ENCODE peak calls at places on chromosome 18, in nine cellular contexts. One of them, this sample, is unnamed.

GRCh38 chr18:50563376-50563775 is 3.5 kb downstream of the MAPK4 start:
- DNase-seq in cardiac muscle cell: no peak
- DNase-seq in left ventricle myocardium inferior: no peak
- DNase-seq in IMR-90: no peak
- DNase-seq in CD4-positive, CD25-positive, alpha-beta regulatory T cell: no peak
- DNase-seq in endothelial cell of umbilical vein: no peak
- DNase-seq in pancreas: no peak
- DNase-seq in A549: no peak
- DNase-seq in testis: no peak
- DNase-seq in this sample: no peak

GRCh38 chr18:11412790-11413189 is 196.6 kb upstream of the SLC35G4 start:
- DNase-seq in cardiac muscle cell: no peak
- DNase-seq in left ventricle myocardium inferior: no peak
- DNase-seq in IMR-90: no peak
- DNase-seq in CD4-positive, CD25-positive, alpha-beta regulatory T cell: no peak
- DNase-seq in endothelial cell of umbilical vein: no peak
- DNase-seq in pancreas: no peak
- DNase-seq in A549: no peak
- DNase-seq in testis: no peak
- DNase-seq in this sample: no peak

GRCh38 chr18:39846277-39846676 is 2108.8 kb upstream of the PIK3C3 start:
- DNase-seq in cardiac muscle cell: peak; percentile 82
- DNase-seq in left ventricle myocardium inferior: peak; percentile 58
- DNase-seq in IMR-90: peak; percentile 19
- DNase-seq in CD4-positive, CD25-positive, alpha-beta regulatory T cell: no peak
- DNase-seq in endothelial cell of umbilical vein: no peak
- DNase-seq in pancreas: no peak
- DNase-seq in A549: no peak
- DNase-seq in testis: no peak
- DNase-seq in this sample: no peak

GRCh38 chr18:48306838-48307237 is 102.3 kb downstream of the ZBTB7C start:
- DNase-seq in cardiac muscle cell: no peak
- DNase-seq in left ventricle myocardium inferior: no peak
- DNase-seq in IMR-90: no peak
- DNase-seq in CD4-positive, CD25-positive, alpha-beta regulatory T cell: no peak
- DNase-seq in endothelial cell of umbilical vein: no peak
- DNase-seq in pancreas: no peak
- DNase-seq in A549: no peak
- DNase-seq in testis: no peak
- DNase-seq in this sample: no peak

GRCh38 chr18:22432672-22433137 is 15.0 kb upstream of the CTAGE1 start:
- DNase-seq in cardiac muscle cell: peak; percentile 97
- DNase-seq in left ventricle myocardium inferior: peak; percentile 79
- DNase-seq in IMR-90: peak; percentile 97
- DNase-seq in CD4-positive, CD25-positive, alpha-beta regulatory T cell: no peak
- DNase-seq in endothelial cell of umbilical vein: peak; percentile 93
- DNase-seq in pancreas: peak; percentile 83
- DNase-seq in A549: peak; percentile 71
- DNase-seq in testis: peak; percentile 32
- DNase-seq in this sample: peak; percentile 94

GRCh38 chr18:23307567-23308295 is 145.4 kb upstream of the RIOK3 start:
- DNase-seq in cardiac muscle cell: peak; percentile 64
- DNase-seq in left ventricle myocardium inferior: no peak
- DNase-seq in IMR-90: peak; percentile 58
- DNase-seq in CD4-positive, CD25-positive, alpha-beta regulatory T cell: no peak
- DNase-seq in endothelial cell of umbilical vein: peak; percentile 26
- DNase-seq in pancreas: no peak
- DNase-seq in A549: no peak
- DNase-seq in testis: no peak
- DNase-seq in this sample: no peak

GRCh38 chr18:51447351-51447896 is 249.9 kb upstream of the MEX3C start:
- DNase-seq in cardiac muscle cell: peak; percentile 37
- DNase-seq in left ventricle myocardium inferior: peak; percentile 24
- DNase-seq in IMR-90: no peak
- DNase-seq in CD4-positive, CD25-positive, alpha-beta regulatory T cell: no peak
- DNase-seq in endothelial cell of umbilical vein: no peak
- DNase-seq in pancreas: peak; percentile 80
- DNase-seq in A549: no peak
- DNase-seq in testis: peak; percentile 88
- DNase-seq in this sample: peak; percentile 60

GRCh38 chr18:60157810-60158209 is 214.8 kb downstream of the MC4R start:
- DNase-seq in cardiac muscle cell: no peak
- DNase-seq in left ventricle myocardium inferior: no peak
- DNase-seq in IMR-90: no peak
- DNase-seq in CD4-positive, CD25-positive, alpha-beta regulatory T cell: no peak
- DNase-seq in endothelial cell of umbilical vein: no peak
- DNase-seq in pancreas: no peak
- DNase-seq in A549: no peak
- DNase-seq in testis: no peak
- DNase-seq in this sample: no peak

GRCh38 chr18:12308386-12309100 is 502 bp downstream of the TUBB6 start:
- DNase-seq in cardiac muscle cell: peak; percentile 93
- DNase-seq in left ventricle myocardium inferior: peak; percentile 89
- DNase-seq in IMR-90: peak; percentile 88
- DNase-seq in CD4-positive, CD25-positive, alpha-beta regulatory T cell: no peak
- DNase-seq in endothelial cell of umbilical vein: peak; percentile 82
- DNase-seq in pancreas: peak; percentile 84
- DNase-seq in A549: peak; percentile 43
- DNase-seq in testis: peak; percentile 74
- DNase-seq in this sample: peak; percentile 89

GRCh38 chr18:79485788-79486355 is 90.1 kb downstream of the NFATC1 start:
- DNase-seq in cardiac muscle cell: peak; percentile 88
- DNase-seq in left ventricle myocardium inferior: peak; percentile 22
- DNase-seq in IMR-90: peak; percentile 92
- DNase-seq in CD4-positive, CD25-positive, alpha-beta regulatory T cell: no peak
- DNase-seq in endothelial cell of umbilical vein: peak; percentile 81
- DNase-seq in pancreas: no peak
- DNase-seq in A549: no peak
- DNase-seq in testis: no peak
- DNase-seq in this sample: no peak

GRCh38 chr18:35478520-35479435 is 19.0 kb downstream of the INO80C start:
- DNase-seq in cardiac muscle cell: peak; percentile 39
- DNase-seq in left ventricle myocardium inferior: no peak
- DNase-seq in IMR-90: peak; percentile 86
- DNase-seq in CD4-positive, CD25-positive, alpha-beta regulatory T cell: no peak
- DNase-seq in endothelial cell of umbilical vein: peak; percentile 81
- DNase-seq in pancreas: no peak
- DNase-seq in A549: peak; percentile 82
- DNase-seq in testis: no peak
- DNase-seq in this sample: peak; percentile 68

GRCh38 chr18:62745089-62745751 is 29.9 kb downstream of the PHLPP1 start:
- DNase-seq in cardiac muscle cell: no peak
- DNase-seq in left ventricle myocardium inferior: no peak
- DNase-seq in IMR-90: no peak
- DNase-seq in CD4-positive, CD25-positive, alpha-beta regulatory T cell: no peak
- DNase-seq in endothelial cell of umbilical vein: no peak
- DNase-seq in pancreas: no peak
- DNase-seq in A549: no peak
- DNase-seq in testis: no peak
- DNase-seq in this sample: no peak

GRCh38 chr18:26549103-26549485 is 741 bp upstream of the KCTD1 start:
- DNase-seq in cardiac muscle cell: peak; percentile 58
- DNase-seq in left ventricle myocardium inferior: peak; percentile 16
- DNase-seq in IMR-90: peak; percentile 31
- DNase-seq in CD4-positive, CD25-positive, alpha-beta regulatory T cell: no peak
- DNase-seq in endothelial cell of umbilical vein: peak; percentile 41
- DNase-seq in pancreas: no peak
- DNase-seq in A549: no peak
- DNase-seq in testis: no peak
- DNase-seq in this sample: no peak

GRCh38 chr18:23994361-23994902 is 20.1 kb upstream of the TTC39C start:
- DNase-seq in cardiac muscle cell: peak; percentile 69
- DNase-seq in left ventricle myocardium inferior: no peak
- DNase-seq in IMR-90: peak; percentile 96
- DNase-seq in CD4-positive, CD25-positive, alpha-beta regulatory T cell: peak; percentile 33
- DNase-seq in endothelial cell of umbilical vein: peak; percentile 58
- DNase-seq in pancreas: no peak
- DNase-seq in A549: no peak
- DNase-seq in testis: peak; percentile 37
- DNase-seq in this sample: peak; percentile 60

GRCh38 chr18:31695989-31696388 is 11.6 kb upstream of the B4GALT6 start:
- DNase-seq in cardiac muscle cell: no peak
- DNase-seq in left ventricle myocardium inferior: no peak
- DNase-seq in IMR-90: no peak
- DNase-seq in CD4-positive, CD25-positive, alpha-beta regulatory T cell: no peak
- DNase-seq in endothelial cell of umbilical vein: no peak
- DNase-seq in pancreas: no peak
- DNase-seq in A549: no peak
- DNase-seq in testis: no peak
- DNase-seq in this sample: no peak
- H3K4me1 ChIP-seq in cardiac muscle cell: peaks cover 3% of the 10 kb centered on the region
- H3K4me1 ChIP-seq in left ventricle myocardium inferior: no peaks in the 10 kb centered on the region
- H3K4me1 ChIP-seq in IMR-90: no peaks in the 10 kb centered on the region
- H3K4me1 ChIP-seq in CD4-positive, CD25-positive, alpha-beta regulatory T cell: no peaks in the 10 kb centered on the region
- H3K4me1 ChIP-seq in endothelial cell of umbilical vein: no peaks in the 10 kb centered on the region
- H3K4me1 ChIP-seq in pancreas: no peaks in the 10 kb centered on the region
- H3K4me1 ChIP-seq in A549: no peaks in the 10 kb centered on the region
- H3K4me1 ChIP-seq in testis: no peaks in the 10 kb centered on the region
- H3K4me1 ChIP-seq in this sample: no peaks in the 10 kb centered on the region

DNA sequence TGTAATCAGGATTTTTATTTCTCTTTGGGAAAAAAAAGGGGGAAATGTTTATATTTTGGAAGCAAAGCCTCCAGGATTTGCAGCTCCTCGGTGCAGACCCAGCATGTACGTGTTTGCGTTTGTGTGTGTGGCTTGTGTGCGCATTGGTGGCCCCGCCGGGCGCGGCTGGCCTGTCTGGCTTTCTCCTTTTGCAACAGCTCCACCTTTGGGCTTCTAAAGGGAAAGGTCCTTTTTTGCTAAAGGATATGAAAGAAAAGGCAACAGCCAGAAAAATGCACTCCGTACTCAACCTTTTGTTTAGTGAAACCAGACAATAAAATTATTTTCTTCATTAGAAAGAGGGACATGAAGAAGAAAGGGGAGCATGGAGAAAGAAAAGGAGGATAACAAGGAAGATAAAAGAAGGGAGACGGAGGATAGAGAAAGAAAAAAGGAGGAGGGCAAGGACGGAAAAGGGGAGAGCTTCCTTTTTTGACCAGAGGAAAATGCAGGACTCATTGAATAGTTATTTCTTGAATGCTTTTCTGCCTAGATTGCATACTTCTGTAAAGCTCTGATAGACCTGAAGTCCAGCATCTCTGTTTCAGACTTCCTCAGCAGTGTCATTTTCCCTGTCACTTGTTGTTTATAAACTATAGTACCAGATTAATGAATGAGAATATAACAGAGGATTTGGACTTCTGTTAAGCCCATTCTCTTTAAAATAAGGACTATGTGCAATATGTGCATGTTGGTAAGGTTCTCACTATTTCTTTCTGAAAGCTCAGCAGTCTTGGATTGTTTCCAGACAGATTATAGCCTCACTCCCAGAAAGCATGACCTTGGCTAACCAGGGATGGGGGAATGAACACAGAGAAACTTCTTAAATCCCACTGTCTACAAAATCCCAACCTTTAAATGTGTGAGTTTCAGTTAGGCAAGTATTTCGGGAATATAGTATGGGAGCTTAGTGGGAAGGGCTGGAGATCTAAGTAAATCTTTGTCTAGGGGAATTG is 563.1 kb upstream of the PIK3C3 start:
- DNase-seq in cardiac muscle cell: peak; percentile 85
- DNase-seq in left ventricle myocardium inferior: no peak
- DNase-seq in IMR-90: peak; percentile 70
- DNase-seq in CD4-positive, CD25-positive, alpha-beta regulatory T cell: no peak
- DNase-seq in endothelial cell of umbilical vein: peak; percentile 54
- DNase-seq in pancreas: peak; percentile 16
- DNase-seq in A549: peak; percentile 1
- DNase-seq in testis: peak; percentile 64
- DNase-seq in this sample: peak; percentile 31
- H3K4me3 ChIP-seq in cardiac muscle cell: no peak overlapping the region
- H3K4me3 ChIP-seq in left ventricle myocardium inferior: peak overlapping the region; percentile 38
- H3K4me3 ChIP-seq in IMR-90: peak overlapping the region; percentile 58
- H3K4me3 ChIP-seq in CD4-positive, CD25-positive, alpha-beta regulatory T cell: no peak overlapping the region
- H3K4me3 ChIP-seq in endothelial cell of umbilical vein: no peak overlapping the region
- H3K4me3 ChIP-seq in pancreas: no peak overlapping the region
- H3K4me3 ChIP-seq in A549: no peak overlapping the region
- H3K4me3 ChIP-seq in testis: no peak overlapping the region
- H3K4me3 ChIP-seq in this sample: no peak overlapping the region

GRCh38 chr18:32389191-32389590 is 81.5 kb downstream of the GAREM1 start:
- DNase-seq in cardiac muscle cell: no peak
- DNase-seq in left ventricle myocardium inferior: no peak
- DNase-seq in IMR-90: no peak
- DNase-seq in CD4-positive, CD25-positive, alpha-beta regulatory T cell: no peak
- DNase-seq in endothelial cell of umbilical vein: no peak
- DNase-seq in pancreas: no peak
- DNase-seq in A549: no peak
- DNase-seq in testis: no peak
- DNase-seq in this sample: no peak

GRCh38 chr18:32391126-32391525 is 79.6 kb downstream of the GAREM1 start:
- DNase-seq in cardiac muscle cell: no peak
- DNase-seq in left ventricle myocardium inferior: no peak
- DNase-seq in IMR-90: no peak
- DNase-seq in CD4-positive, CD25-positive, alpha-beta regulatory T cell: no peak
- DNase-seq in endothelial cell of umbilical vein: no peak
- DNase-seq in pancreas: no peak
- DNase-seq in A549: no peak
- DNase-seq in testis: no peak
- DNase-seq in this sample: no peak

GRCh38 chr18:32383040-32383819 is 87.5 kb downstream of the GAREM1 start:
- DNase-seq in cardiac muscle cell: peak; percentile 93
- DNase-seq in left ventricle myocardium inferior: no peak
- DNase-seq in IMR-90: peak; percentile 98
- DNase-seq in CD4-positive, CD25-positive, alpha-beta regulatory T cell: no peak
- DNase-seq in endothelial cell of umbilical vein: peak; percentile 99
- DNase-seq in pancreas: no peak
- DNase-seq in A549: peak; percentile 15
- DNase-seq in testis: no peak
- DNase-seq in this sample: peak; percentile 70

GRCh38 chr18:32389868-32390267 is 80.8 kb downstream of the GAREM1 start:
- DNase-seq in cardiac muscle cell: no peak
- DNase-seq in left ventricle myocardium inferior: peak; percentile 69
- DNase-seq in IMR-90: no peak
- DNase-seq in CD4-positive, CD25-positive, alpha-beta regulatory T cell: no peak
- DNase-seq in endothelial cell of umbilical vein: no peak
- DNase-seq in pancreas: peak; percentile 89
- DNase-seq in A549: no peak
- DNase-seq in testis: peak; percentile 86
- DNase-seq in this sample: peak; percentile 69

DNA sequence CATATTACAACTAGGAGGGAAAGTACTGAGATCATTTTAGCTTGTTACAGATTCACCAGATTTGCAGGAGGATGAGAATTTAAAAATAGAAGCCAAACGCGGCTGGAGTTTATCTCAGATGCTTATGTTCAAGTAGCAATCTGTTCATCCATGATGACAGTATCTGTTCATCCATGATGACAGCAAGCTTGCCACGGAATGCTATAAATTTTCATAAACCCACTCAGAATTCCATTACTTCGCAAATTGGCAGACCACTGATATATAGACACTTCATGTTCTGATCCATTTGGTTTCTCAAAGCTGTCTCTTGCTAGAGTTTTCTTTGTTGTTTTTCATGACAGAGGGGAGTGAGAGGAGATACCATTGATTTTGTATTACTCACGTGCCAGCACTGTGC is 84.2 kb downstream of the GAREM1 start:
- DNase-seq in cardiac muscle cell: no peak
- DNase-seq in left ventricle myocardium inferior: no peak
- DNase-seq in IMR-90: no peak
- DNase-seq in CD4-positive, CD25-positive, alpha-beta regulatory T cell: no peak
- DNase-seq in endothelial cell of umbilical vein: no peak
- DNase-seq in pancreas: no peak
- DNase-seq in A549: no peak
- DNase-seq in testis: no peak
- DNase-seq in this sample: no peak
- H3K4me1 ChIP-seq in cardiac muscle cell: peaks cover 19% of the 10 kb centered on the region
- H3K4me1 ChIP-seq in left ventricle myocardium inferior: peaks cover 64% of the 10 kb centered on the region
- H3K4me1 ChIP-seq in IMR-90: peaks cover 4% of the 10 kb centered on the region
- H3K4me1 ChIP-seq in CD4-positive, CD25-positive, alpha-beta regulatory T cell: no peaks in the 10 kb centered on the region
- H3K4me1 ChIP-seq in endothelial cell of umbilical vein: peaks cover 30% of the 10 kb centered on the region
- H3K4me1 ChIP-seq in pancreas: peaks cover 30% of the 10 kb centered on the region
- H3K4me1 ChIP-seq in A549: peaks cover 17% of the 10 kb centered on the region
- H3K4me1 ChIP-seq in testis: no peaks in the 10 kb centered on the region
- H3K4me1 ChIP-seq in this sample: peaks cover 33% of the 10 kb centered on the region

GRCh38 chr18:45728341-45729010 is 4.5 kb downstream of the SLC14A1 start:
- DNase-seq in cardiac muscle cell: peak; percentile 51
- DNase-seq in left ventricle myocardium inferior: no peak
- DNase-seq in IMR-90: peak; percentile 56
- DNase-seq in CD4-positive, CD25-positive, alpha-beta regulatory T cell: no peak
- DNase-seq in endothelial cell of umbilical vein: no peak
- DNase-seq in pancreas: no peak
- DNase-seq in A549: no peak
- DNase-seq in testis: no peak
- DNase-seq in this sample: no peak
- H3K4me3 ChIP-seq in cardiac muscle cell: no peak overlapping the region
- H3K4me3 ChIP-seq in left ventricle myocardium inferior: no peak overlapping the region
- H3K4me3 ChIP-seq in IMR-90: no peak overlapping the region
- H3K4me3 ChIP-seq in CD4-positive, CD25-positive, alpha-beta regulatory T cell: no peak overlapping the region
- H3K4me3 ChIP-seq in endothelial cell of umbilical vein: no peak overlapping the region
- H3K4me3 ChIP-seq in pancreas: no peak overlapping the region
- H3K4me3 ChIP-seq in A549: no peak overlapping the region
- H3K4me3 ChIP-seq in testis: no peak overlapping the region
- H3K4me3 ChIP-seq in this sample: no peak overlapping the region

This sample was measured in adrenal gland.